ENCODE peak calls at places on chromosomes 5 and 9, in four cellular contexts. B, H, F and V are unnamed samples.

GRCh38 chr9:20558609-20559016 is 63.7 kb downstream of the MLLT3 start:
- DNase-seq in B (no peak), H (no peak), F (peak; percentile 95), V (no peak)

GRCh38 chr5:132426525-132427138 is 57.1 kb downstream of the SLC22A5 start:
- DNase-seq in B (no peak), H (peak; percentile 62), F (peak; percentile 97), V (no peak)

GRCh38 chr9:94971378-94972131 is 245.1 kb downstream of the AOPEP start:
- DNase-seq in B (no peak), H (no peak), F (no peak), V (no peak)

GRCh38 chr5:66198837-66199236 is 54.7 kb downstream of the SREK1 start:
- DNase-seq in B (no peak), H (no peak), F (no peak), V (no peak)

GRCh38 chr5:149667084-149667826 is 62.9 kb upstream of the PPARGC1B start:
- DNase-seq in B (peak; percentile 28), H (no peak), F (peak; percentile 32), V (no peak)

GRCh38 chr9:135156525-135157510 is 69.3 kb downstream of the OLFM1 start:
- DNase-seq in B (no peak), H (peak; percentile 20), F (peak; percentile 21), V (peak; percentile 69)

GRCh38 chr5:119291056-119291455 is 64.8 kb upstream of the TNFAIP8 start:
- DNase-seq in B (peak; percentile 40), H (no peak), F (no peak), V (no peak)

GRCh38 chr9:96172797-96173196 is 129.2 kb downstream of the HSD17B3 start:
- DNase-seq in B (no peak), H (no peak), F (no peak), V (no peak)

GRCh38 chr5:97021416-97021815 is 85.5 kb downstream of the LNPEP start:
- DNase-seq in B (no peak), H (no peak), F (no peak), V (no peak)

GRCh38 chr5:67543704-67544103 is 347.1 kb upstream of the CD180 start:
- DNase-seq in B (no peak), H (peak; percentile 43), F (no peak), V (no peak)

GRCh38 chr5:65978251-65978650 is 51.9 kb downstream of the ERBIN start:
- DNase-seq in B (no peak), H (no peak), F (no peak), V (no peak)

GRCh38 chr5:149345892-149346222 is 558 bp downstream of the GRPEL2 start:
- DNase-seq in B (no peak), H (no peak), F (peak; percentile 35), V (peak; percentile 62)